ENCODE peak calls at places on chromosomes 5 and 9, in four cellular contexts. L, T, V and E are unnamed samples.

GRCh38 chr5:67211926-67212325 is 15.3 kb upstream of the CD180 start:
- DNase-seq in L (no peak), T (peak), V (no peak), E (no peak)

GRCh38 chr5:62538017-62538942 is 40.3 kb upstream of the LRRC70 start:
- DNase-seq in L (no peak), T (peak), V (no peak), E (peak)

GRCh38 chr9:61665829-61666228 is 476.0 kb downstream of the SPATA31A7 start:
- DNase-seq in L (no peak), T (no peak), V (no peak), E (no peak)

GRCh38 chr5:78984020-78984610 is 995 bp downstream of the ARSB start:
- DNase-seq in L (no peak), T (no peak), V (no peak), E (peak)

GRCh38 chr9:70479880-70480291 is 65.4 kb upstream of the KLF9 start:
- DNase-seq in L (peak), T (no peak), V (no peak), E (no peak)

GRCh38 chr5:139796061-139796806 is 626 bp downstream of the PSD2 start:
- DNase-seq in L (no peak), T (no peak), V (no peak), E (no peak)

GRCh38 chr9:129737479-129738269 is 15.2 kb downstream of the PTGES start:
- DNase-seq in L (no peak), T (peak), V (peak), E (peak)

GRCh38 chr9:114216081-114216480 is 60.7 kb downstream of the COL27A1 start:
- DNase-seq in L (no peak), T (no peak), V (no peak), E (no peak)

GRCh38 chr5:82351754-82352145 is 73.6 kb upstream of the RPS23 start:
- DNase-seq in L (no peak), T (peak), V (peak), E (peak)

GRCh38 chr5:53501054-53501453 is 20.6 kb downstream of the FST start:
- DNase-seq in L (no peak), T (no peak), V (no peak), E (no peak)

GRCh38 chr5:61402970-61403369 is 70.9 kb downstream of the ZSWIM6 start:
- DNase-seq in L (no peak), T (no peak), V (no peak), E (no peak)
- TF ChIP-seq POLR2A in L (no peak), T (no peak), V (no peak), E (no peak)

DNA sequence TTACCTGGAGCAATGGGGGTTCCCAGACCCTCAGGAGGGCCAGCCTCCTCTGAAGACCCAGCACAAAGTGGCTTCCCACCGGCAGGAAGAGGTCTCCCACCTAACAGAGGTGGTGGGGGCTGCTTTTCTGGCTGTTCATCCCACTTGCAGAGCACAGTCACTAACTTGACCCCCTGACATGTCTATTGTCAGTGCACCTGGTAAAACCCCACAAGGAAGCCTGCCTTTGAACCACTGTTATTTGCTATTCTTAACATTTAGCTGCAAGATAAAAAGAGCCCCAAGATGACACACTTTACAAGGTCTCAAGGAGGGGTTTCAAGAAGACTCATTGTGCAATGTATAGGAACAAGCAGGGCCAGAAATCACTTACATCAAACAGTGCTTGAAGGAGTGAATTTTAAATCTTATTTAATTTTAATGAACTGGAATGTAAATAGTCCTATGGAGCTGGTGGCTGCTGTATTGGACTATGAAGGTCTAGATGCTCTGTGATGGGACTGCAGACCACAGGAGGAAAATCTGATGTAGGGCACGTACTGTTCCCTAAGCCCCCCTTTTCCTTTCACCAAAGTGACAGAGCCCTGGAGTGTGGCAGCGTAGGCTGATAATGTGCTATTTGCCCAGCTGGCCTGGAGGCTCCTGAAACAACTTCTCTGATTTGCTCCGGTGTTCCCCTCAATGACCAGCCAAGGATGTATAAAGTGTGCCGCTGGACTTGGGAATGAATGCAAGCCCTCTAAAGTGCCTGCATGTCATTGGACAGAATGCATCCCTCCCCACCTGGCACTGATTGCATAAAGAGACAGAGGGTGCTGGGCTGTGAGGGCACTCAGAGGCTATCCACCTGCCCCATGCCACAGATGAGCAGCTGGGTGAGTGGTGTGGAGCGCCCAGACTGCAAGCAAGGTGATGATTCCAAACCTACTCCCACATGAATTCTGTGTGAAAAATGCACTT is 80.2 kb downstream of the PTPN3 start:
- DNase-seq in L (no peak), T (no peak), V (no peak), E (no peak)
- TF ChIP-seq POLR2A in L (no peak), T (no peak), V (no peak), E (no peak)

GRCh38 chr9:134206317-134207300 is 42.2 kb upstream of the RNU6ATAC start:
- DNase-seq in L (no peak), T (no peak), V (no peak), E (no peak)
- TF ChIP-seq POLR2A in L (no peak), T (no peak), V (peak), E (no peak)

GRCh38 chr9:124870723-124871122 is 8.8 kb downstream of the ARPC5L start:
- DNase-seq in L (no peak), T (no peak), V (no peak), E (peak)

GRCh38 chr9:124871156-124871561 is 9.2 kb downstream of the ARPC5L start:
- DNase-seq in L (no peak), T (no peak), V (no peak), E (no peak)

GRCh38 chr9:124868511-124869465 is 6.9 kb downstream of the ARPC5L start:
- DNase-seq in L (no peak), T (peak), V (peak), E (peak)

GRCh38 chr9:124869466-124869985 is 7.6 kb downstream of the ARPC5L start:
- DNase-seq in L (no peak), T (no peak), V (no peak), E (peak)

GRCh38 chr9:124869986-124870560 is 8.1 kb downstream of the ARPC5L start:
- DNase-seq in L (no peak), T (no peak), V (no peak), E (peak)
- TF ChIP-seq POLR2A in L (no peak), T (no peak), V (peak), E (no peak)

GRCh38 chr5:10329808-10330481 is 22.2 kb upstream of the CMBL start:
- DNase-seq in L (no peak), T (no peak), V (no peak), E (no peak)
- TF ChIP-seq POLR2A in L (no peak), T (no peak), V (no peak), E (no peak)

DNA sequence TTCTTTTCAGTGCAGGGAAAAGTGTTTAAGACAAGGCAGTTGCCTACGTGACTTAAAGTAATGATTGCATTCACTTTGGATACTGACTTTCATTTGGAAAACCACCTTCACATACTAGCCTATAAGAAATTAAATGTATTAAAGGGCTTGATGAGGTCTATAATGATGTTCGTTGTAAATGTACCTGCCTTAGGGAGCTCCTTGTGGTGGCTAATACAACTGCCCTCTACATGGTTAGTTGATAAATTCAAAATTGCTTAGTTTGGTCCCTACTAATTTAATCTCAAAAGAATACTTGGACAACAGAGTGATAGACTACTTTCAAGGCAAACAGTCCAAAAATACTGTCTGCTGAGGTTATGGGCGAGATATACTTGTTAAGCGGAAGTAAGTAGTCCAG is 3.8 kb downstream of the VLDLR start:
- DNase-seq in L (no peak), T (no peak), V (no peak), E (no peak)
- TF ChIP-seq POLR2A in L (no peak), T (no peak), V (no peak), E (no peak)

GRCh38 chr5:59039296-59040006 is 456.6 kb downstream of the RAB3C start:
- DNase-seq in L (no peak), T (peak), V (peak), E (peak)
- TF ChIP-seq POLR2A in L (no peak), T (peak), V (no peak), E (no peak)

GRCh38 chr5:36726767-36727166 is 120.4 kb downstream of the SLC1A3 start:
- DNase-seq in L (no peak), T (no peak), V (no peak), E (no peak)

GRCh38 chr5:36723921-36724320 is 117.5 kb downstream of the SLC1A3 start:
- DNase-seq in L (no peak), T (no peak), V (no peak), E (no peak)

GRCh38 chr5:36726317-36726716 is 119.9 kb downstream of the SLC1A3 start:
- DNase-seq in L (no peak), T (no peak), V (no peak), E (no peak)

GRCh38 chr5:36722913-36723312 is 116.5 kb downstream of the SLC1A3 start:
- DNase-seq in L (no peak), T (no peak), V (no peak), E (peak)

GRCh38 chr5:36724429-36725332 is 118.3 kb downstream of the SLC1A3 start:
- DNase-seq in L (no peak), T (peak), V (peak), E (peak)
- TF ChIP-seq POLR2A in L (no peak), T (no peak), V (peak), E (peak)

DNA sequence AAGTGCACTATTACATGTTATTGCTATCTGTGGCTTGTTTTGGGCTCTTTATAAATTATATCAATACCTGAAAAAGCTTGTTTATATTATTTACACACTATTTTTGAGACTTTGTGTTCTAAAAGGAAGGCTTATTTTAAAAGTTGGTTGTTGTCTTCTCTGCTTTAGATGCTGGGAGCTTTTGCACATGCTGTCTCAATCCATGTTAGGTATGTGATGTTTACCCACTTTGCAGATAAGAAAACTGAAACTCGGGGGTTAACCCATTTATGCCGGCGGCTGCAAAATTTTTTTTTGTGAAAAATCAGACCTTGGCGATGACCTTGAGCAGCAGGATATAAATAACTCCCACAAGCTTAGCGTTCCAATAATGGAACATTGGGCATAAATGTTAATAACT is 212.9 kb downstream of the RANBP17 start:
- DNase-seq in L (no peak), T (no peak), V (no peak), E (no peak)
- TF ChIP-seq POLR2A in L (no peak), T (no peak), V (no peak), E (no peak)

GRCh38 chr5:176383248-176383905 is 5.0 kb downstream of the NOP16 start:
- DNase-seq in L (no peak), T (no peak), V (no peak), E (no peak)

GRCh38 chr5:176383961-176384360 is 4.4 kb downstream of the NOP16 start:
- DNase-seq in L (no peak), T (no peak), V (no peak), E (no peak)

GRCh38 chr5:176384991-176385390 is 3.4 kb downstream of the NOP16 start:
- DNase-seq in L (no peak), T (no peak), V (no peak), E (no peak)

GRCh38 chr5:176382721-176383120 is 5.7 kb downstream of the NOP16 start:
- DNase-seq in L (no peak), T (no peak), V (no peak), E (no peak)

DNA sequence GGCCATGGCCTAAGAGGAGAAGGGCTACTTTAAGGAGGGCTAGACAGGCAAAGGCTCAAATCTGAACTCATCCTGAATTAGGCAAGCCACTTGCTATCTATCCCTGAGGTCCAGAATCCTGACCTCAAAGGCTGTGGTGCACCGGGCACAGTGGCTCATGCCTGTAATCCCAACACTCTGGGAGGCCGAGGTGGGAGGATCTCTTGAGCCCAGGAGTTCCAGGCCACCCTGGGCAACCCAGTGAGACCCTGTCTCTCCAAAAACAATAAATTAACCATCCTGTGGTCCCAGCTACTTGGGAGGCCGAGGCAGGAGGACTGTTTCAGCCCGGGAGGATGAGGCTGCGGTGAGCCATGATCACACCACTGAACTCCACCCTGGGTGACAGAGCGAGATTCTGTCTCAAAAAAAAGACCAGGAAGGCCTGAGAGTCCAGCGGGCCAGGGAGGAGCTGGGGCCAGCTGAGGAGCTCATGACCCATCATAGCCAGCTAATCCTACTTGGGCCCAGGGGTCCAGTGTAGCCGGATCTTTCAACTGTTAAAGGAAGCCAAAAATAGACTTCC is 4.0 kb downstream of the NOP16 start:
- DNase-seq in L (no peak), T (no peak), V (no peak), E (no peak)
- TF ChIP-seq POLR2A in L (no peak), T (no peak), V (no peak), E (no peak)